ENCODE peak calls at places on chromosomes 4 and X, in six cellular contexts. One of them, this sample, is unnamed.

GRCh38 chr4:185317880-185318279 is 77.8 kb downstream of the LRP2BP start:
- DNase-seq in breast epithelium: no peak
- DNase-seq in cardiac fibroblast: no peak
- DNase-seq in brain microvascular endothelial cell: no peak
- DNase-seq in GM23338: no peak
- DNase-seq in astrocyte of the spinal cord: no peak
- DNase-seq in this sample: no peak

GRCh38 chrX:48102874-48103374 is 27.5 kb upstream of the SPACA5B start:
- DNase-seq in breast epithelium: no peak
- DNase-seq in cardiac fibroblast: no peak
- DNase-seq in brain microvascular endothelial cell: no peak
- DNase-seq in GM23338: no peak
- DNase-seq in astrocyte of the spinal cord: no peak
- DNase-seq in this sample: no peak

GRCh38 chr4:56990109-56990508 is 11.4 kb downstream of the POLR2B start:
- DNase-seq in breast epithelium: no peak
- DNase-seq in cardiac fibroblast: peak
- DNase-seq in brain microvascular endothelial cell: peak
- DNase-seq in GM23338: no peak
- DNase-seq in astrocyte of the spinal cord: peak
- DNase-seq in this sample: no peak

GRCh38 chr4:80393246-80393969 is 57.9 kb downstream of the CFAP299 start:
- DNase-seq in breast epithelium: no peak
- DNase-seq in cardiac fibroblast: peak
- DNase-seq in brain microvascular endothelial cell: peak
- DNase-seq in GM23338: no peak
- DNase-seq in astrocyte of the spinal cord: peak
- DNase-seq in this sample: peak

GRCh38 chr4:8847764-8848163 is 23.9 kb downstream of the HMX1 start:
- DNase-seq in breast epithelium: no peak
- DNase-seq in cardiac fibroblast: no peak
- DNase-seq in brain microvascular endothelial cell: peak
- DNase-seq in GM23338: peak
- DNase-seq in astrocyte of the spinal cord: no peak
- DNase-seq in this sample: no peak

GRCh38 chr4:141375855-141376254 is 155.2 kb downstream of the ZNF330 start:
- DNase-seq in breast epithelium: no peak
- DNase-seq in cardiac fibroblast: peak
- DNase-seq in brain microvascular endothelial cell: peak
- DNase-seq in GM23338: peak
- DNase-seq in astrocyte of the spinal cord: peak
- DNase-seq in this sample: peak

GRCh38 chr4:165684177-165684870 is 188.7 kb upstream of the TLL1 start:
- DNase-seq in breast epithelium: no peak
- DNase-seq in cardiac fibroblast: peak
- DNase-seq in brain microvascular endothelial cell: peak
- DNase-seq in GM23338: no peak
- DNase-seq in astrocyte of the spinal cord: peak
- DNase-seq in this sample: peak

GRCh38 chrX:39650883-39651282 is 446.9 kb downstream of the BCOR start:
- DNase-seq in breast epithelium: no peak
- DNase-seq in cardiac fibroblast: no peak
- DNase-seq in brain microvascular endothelial cell: no peak
- DNase-seq in GM23338: no peak
- DNase-seq in astrocyte of the spinal cord: no peak
- DNase-seq in this sample: no peak

GRCh38 chr4:25991296-25991695 is 77.3 kb downstream of the SMIM20 start:
- DNase-seq in breast epithelium: no peak
- DNase-seq in cardiac fibroblast: no peak
- DNase-seq in brain microvascular endothelial cell: no peak
- DNase-seq in GM23338: no peak
- DNase-seq in astrocyte of the spinal cord: no peak
- DNase-seq in this sample: no peak

GRCh38 chr4:40283413-40283812 is 51.7 kb upstream of the CHRNA9 start:
- DNase-seq in breast epithelium: no peak
- DNase-seq in cardiac fibroblast: no peak
- DNase-seq in brain microvascular endothelial cell: no peak
- DNase-seq in GM23338: peak
- DNase-seq in astrocyte of the spinal cord: no peak
- DNase-seq in this sample: no peak

GRCh38 chr4:85741921-85742591 is 267.1 kb downstream of the ARHGAP24 start:
- DNase-seq in breast epithelium: no peak
- DNase-seq in cardiac fibroblast: no peak
- DNase-seq in brain microvascular endothelial cell: no peak
- DNase-seq in GM23338: no peak
- DNase-seq in astrocyte of the spinal cord: no peak
- DNase-seq in this sample: no peak

GRCh38 chrX:17932781-17933180 is 71.7 kb upstream of the RAI2 start:
- DNase-seq in breast epithelium: no peak
- DNase-seq in cardiac fibroblast: no peak
- DNase-seq in brain microvascular endothelial cell: no peak
- DNase-seq in GM23338: no peak
- DNase-seq in astrocyte of the spinal cord: no peak
- DNase-seq in this sample: no peak

GRCh38 chr4:104763554-104764210 is 269.0 kb upstream of the CXXC4 start:
- DNase-seq in breast epithelium: no peak
- DNase-seq in cardiac fibroblast: no peak
- DNase-seq in brain microvascular endothelial cell: no peak
- DNase-seq in GM23338: no peak
- DNase-seq in astrocyte of the spinal cord: no peak
- DNase-seq in this sample: no peak

GRCh38 chrX:27890611-27891010 is 82.8 kb downstream of the MAGEB10 start:
- DNase-seq in breast epithelium: no peak
- DNase-seq in cardiac fibroblast: peak
- DNase-seq in brain microvascular endothelial cell: peak
- DNase-seq in GM23338: no peak
- DNase-seq in astrocyte of the spinal cord: peak
- DNase-seq in this sample: peak

GRCh38 chr4:47213971-47214370 is 182.6 kb downstream of the GABRB1 start:
- DNase-seq in breast epithelium: no peak
- DNase-seq in cardiac fibroblast: peak
- DNase-seq in brain microvascular endothelial cell: peak
- DNase-seq in GM23338: no peak
- DNase-seq in astrocyte of the spinal cord: peak
- DNase-seq in this sample: peak

GRCh38 chr4:146232131-146232722 is 17.9 kb downstream of the REELD1 start:
- DNase-seq in breast epithelium: no peak
- DNase-seq in cardiac fibroblast: no peak
- DNase-seq in brain microvascular endothelial cell: no peak
- DNase-seq in GM23338: no peak
- DNase-seq in astrocyte of the spinal cord: no peak
- DNase-seq in this sample: no peak

GRCh38 chrX:112834016-112834855 is 6.4 kb downstream of the AMOT start:
- DNase-seq in breast epithelium: no peak
- DNase-seq in cardiac fibroblast: peak
- DNase-seq in brain microvascular endothelial cell: peak
- DNase-seq in GM23338: no peak
- DNase-seq in astrocyte of the spinal cord: peak
- DNase-seq in this sample: no peak

GRCh38 chr4:55367084-55367722 is 21.2 kb downstream of the SRD5A3 start:
- DNase-seq in breast epithelium: no peak
- DNase-seq in cardiac fibroblast: no peak
- DNase-seq in brain microvascular endothelial cell: peak
- DNase-seq in GM23338: peak
- DNase-seq in astrocyte of the spinal cord: peak
- DNase-seq in this sample: no peak

GRCh38 chr4:171929907-171930306 is 116.7 kb downstream of the GALNTL6 start:
- DNase-seq in breast epithelium: no peak
- DNase-seq in cardiac fibroblast: no peak
- DNase-seq in brain microvascular endothelial cell: no peak
- DNase-seq in GM23338: no peak
- DNase-seq in astrocyte of the spinal cord: no peak
- DNase-seq in this sample: no peak

GRCh38 chr4:113575391-113575790 is 186.1 kb downstream of the CAMK2D start:
- DNase-seq in breast epithelium: no peak
- DNase-seq in cardiac fibroblast: peak
- DNase-seq in brain microvascular endothelial cell: peak
- DNase-seq in GM23338: no peak
- DNase-seq in astrocyte of the spinal cord: peak
- DNase-seq in this sample: peak

GRCh38 chr4:149296503-149296902 is 519.1 kb downstream of the IQCM start:
- DNase-seq in breast epithelium: no peak
- DNase-seq in cardiac fibroblast: peak
- DNase-seq in brain microvascular endothelial cell: no peak
- DNase-seq in GM23338: peak
- DNase-seq in astrocyte of the spinal cord: peak
- DNase-seq in this sample: peak

GRCh38 chr4:10201356-10202223 is 85.0 kb upstream of the WDR1 start:
- DNase-seq in breast epithelium: no peak
- DNase-seq in cardiac fibroblast: no peak
- DNase-seq in brain microvascular endothelial cell: no peak
- DNase-seq in GM23338: no peak
- DNase-seq in astrocyte of the spinal cord: no peak
- DNase-seq in this sample: no peak

GRCh38 chr4:173367285-173367684 is 3.5 kb upstream of the SAP30 start:
- DNase-seq in breast epithelium: no peak
- DNase-seq in cardiac fibroblast: peak
- DNase-seq in brain microvascular endothelial cell: no peak
- DNase-seq in GM23338: no peak
- DNase-seq in astrocyte of the spinal cord: peak
- DNase-seq in this sample: no peak

DNA sequence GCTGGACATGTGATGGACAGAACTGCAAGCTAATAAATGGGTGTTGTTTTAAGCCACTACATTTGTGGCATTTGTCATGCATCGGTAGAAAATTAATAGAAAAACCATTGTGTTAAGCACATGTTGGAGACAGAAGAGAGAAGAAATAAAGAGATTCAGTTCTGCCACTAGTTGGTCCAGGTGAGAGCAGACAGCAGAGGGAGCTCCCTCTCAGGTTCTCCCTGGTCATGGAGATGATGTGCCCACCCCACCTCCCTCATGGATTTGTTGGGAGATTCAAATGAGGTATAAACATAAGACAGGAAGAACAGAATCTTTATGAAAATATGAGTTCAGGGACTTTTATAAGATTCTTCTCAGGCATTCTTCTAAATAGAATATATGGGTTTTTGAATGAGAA is 36.8 kb upstream of the OCIAD2 start:
- DNase-seq in breast epithelium: no peak
- DNase-seq in cardiac fibroblast: no peak
- DNase-seq in brain microvascular endothelial cell: no peak
- DNase-seq in GM23338: peak
- DNase-seq in astrocyte of the spinal cord: no peak
- DNase-seq in this sample: no peak
- TF ChIP-seq CTCF in breast epithelium: no peak
- TF ChIP-seq CTCF in cardiac fibroblast: peak
- TF ChIP-seq CTCF in brain microvascular endothelial cell: peak
- TF ChIP-seq CTCF in GM23338: peak
- TF ChIP-seq CTCF in astrocyte of the spinal cord: peak
- TF ChIP-seq CTCF in this sample: peak

GRCh38 chr4:170089274-170089742 is 448 bp downstream of the AADAT start:
- DNase-seq in breast epithelium: no peak
- DNase-seq in cardiac fibroblast: peak
- DNase-seq in brain microvascular endothelial cell: peak
- DNase-seq in GM23338: peak
- DNase-seq in astrocyte of the spinal cord: peak
- DNase-seq in this sample: no peak
- H3K4me3 ChIP-seq in breast epithelium: peak
- H3K4me3 ChIP-seq in cardiac fibroblast: peak
- H3K4me3 ChIP-seq in brain microvascular endothelial cell: peak
- H3K4me3 ChIP-seq in GM23338: peak
- H3K4me3 ChIP-seq in astrocyte of the spinal cord: peak
- H3K4me3 ChIP-seq in this sample: peak

GRCh38 chr4:76987685-76988084 is 38.1 kb downstream of the SEPTIN11 start:
- DNase-seq in breast epithelium: no peak
- DNase-seq in cardiac fibroblast: no peak
- DNase-seq in brain microvascular endothelial cell: no peak
- DNase-seq in GM23338: no peak
- DNase-seq in astrocyte of the spinal cord: no peak
- DNase-seq in this sample: no peak
- TF ChIP-seq CTCF in breast epithelium: no peak
- TF ChIP-seq CTCF in cardiac fibroblast: no peak
- TF ChIP-seq CTCF in brain microvascular endothelial cell: no peak
- TF ChIP-seq CTCF in GM23338: no peak
- TF ChIP-seq CTCF in astrocyte of the spinal cord: no peak
- TF ChIP-seq CTCF in this sample: no peak

GRCh38 chrX:68696267-68696666 is 48.8 kb downstream of the STARD8 start:
- DNase-seq in breast epithelium: no peak
- DNase-seq in cardiac fibroblast: no peak
- DNase-seq in brain microvascular endothelial cell: no peak
- DNase-seq in GM23338: no peak
- DNase-seq in astrocyte of the spinal cord: no peak
- DNase-seq in this sample: no peak

GRCh38 chrX:68695206-68695845 is 47.9 kb downstream of the STARD8 start:
- DNase-seq in breast epithelium: no peak
- DNase-seq in cardiac fibroblast: no peak
- DNase-seq in brain microvascular endothelial cell: no peak
- DNase-seq in GM23338: no peak
- DNase-seq in astrocyte of the spinal cord: no peak
- DNase-seq in this sample: no peak

GRCh38 chrX:68693481-68694410 is 46.3 kb downstream of the STARD8 start:
- DNase-seq in breast epithelium: peak
- DNase-seq in cardiac fibroblast: peak
- DNase-seq in brain microvascular endothelial cell: no peak
- DNase-seq in GM23338: peak
- DNase-seq in astrocyte of the spinal cord: peak
- DNase-seq in this sample: no peak

GRCh38 chrX:68692651-68693050 is 45.2 kb downstream of the STARD8 start:
- DNase-seq in breast epithelium: no peak
- DNase-seq in cardiac fibroblast: no peak
- DNase-seq in brain microvascular endothelial cell: peak
- DNase-seq in GM23338: no peak
- DNase-seq in astrocyte of the spinal cord: peak
- DNase-seq in this sample: no peak

GRCh38 chrX:68694429-68695205 is 47.2 kb downstream of the STARD8 start:
- DNase-seq in breast epithelium: no peak
- DNase-seq in cardiac fibroblast: no peak
- DNase-seq in brain microvascular endothelial cell: no peak
- DNase-seq in GM23338: no peak
- DNase-seq in astrocyte of the spinal cord: no peak
- DNase-seq in this sample: no peak
- H3K4me3 ChIP-seq in breast epithelium: peak
- H3K4me3 ChIP-seq in cardiac fibroblast: peak
- H3K4me3 ChIP-seq in brain microvascular endothelial cell: no peak
- H3K4me3 ChIP-seq in GM23338: peak
- H3K4me3 ChIP-seq in astrocyte of the spinal cord: peak
- H3K4me3 ChIP-seq in this sample: peak

GRCh38 chr4:76306882-76307669 is 543 bp downstream of the STBD1 start:
- DNase-seq in breast epithelium: no peak
- DNase-seq in cardiac fibroblast: peak
- DNase-seq in brain microvascular endothelial cell: peak
- DNase-seq in GM23338: peak
- DNase-seq in astrocyte of the spinal cord: peak
- DNase-seq in this sample: no peak
- TF ChIP-seq CTCF in breast epithelium: no peak
- TF ChIP-seq CTCF in cardiac fibroblast: peak
- TF ChIP-seq CTCF in brain microvascular endothelial cell: peak
- TF ChIP-seq CTCF in GM23338: peak
- TF ChIP-seq CTCF in astrocyte of the spinal cord: peak
- TF ChIP-seq CTCF in this sample: peak